ENCODE peak calls at places on chromosomes 13 and 19, in four cellular contexts. D, P, W and V are unnamed samples.

GRCh38 chr19:3642987-3643386 is 16.4 kb upstream of the CACTIN start:
- DNase-seq in D (no peak), P (no peak), W (no peak), V (no peak)

GRCh38 chr13:77136902-77137420 is 110.0 kb upstream of the FBXL3 start:
- DNase-seq in D (peak), P (no peak), W (no peak), V (no peak)

GRCh38 chr19:33399081-33399744 is 25.7 kb downstream of the CEBPG start:
- DNase-seq in D (no peak), P (no peak), W (no peak), V (no peak)

GRCh38 chr13:47672982-47673670 is 327.9 kb downstream of the SUCLA2 start:
- DNase-seq in D (peak), P (peak), W (peak), V (no peak)

GRCh38 chr19:11138659-11139526 is 16.7 kb downstream of the SPC24 start:
- DNase-seq in D (peak), P (peak), W (no peak), V (no peak)

GRCh38 chr19:3608750-3609322 is 2.2 kb upstream of the TBXA2R start:
- DNase-seq in D (no peak), P (no peak), W (no peak), V (no peak)

GRCh38 chr19:1619094-1619439 is 13.8 kb upstream of the UQCR11 start:
- DNase-seq in D (no peak), P (no peak), W (no peak), V (no peak)

GRCh38 chr13:20902438-20903163 is at the start of gene XPO4:
- DNase-seq in D (peak), P (peak), W (peak), V (peak)

GRCh38 chr19:10286803-10287737 is at the start of gene ICAM4:
- DNase-seq in D (no peak), P (peak), W (no peak), V (no peak)

DNA sequence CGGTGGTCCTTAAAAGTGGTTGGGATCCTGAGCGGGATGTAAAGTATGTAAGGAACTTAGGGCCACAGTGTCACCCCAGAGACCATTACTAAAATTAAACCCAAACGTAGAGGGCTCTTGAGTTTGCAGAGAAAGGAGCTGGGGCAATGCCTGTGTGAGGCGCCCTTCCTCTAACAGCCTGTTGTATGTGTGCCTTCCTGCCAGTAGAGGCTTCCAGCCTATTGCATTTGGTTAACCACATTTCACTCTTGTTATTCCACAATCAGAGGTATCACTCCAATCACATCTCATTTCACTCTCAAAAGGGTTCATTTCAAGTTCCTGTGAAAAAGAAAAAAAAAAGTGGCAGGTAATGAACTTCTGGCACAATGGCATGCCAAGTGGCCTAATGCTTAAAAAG is 29.4 kb downstream of the DIAPH3 start:
- DNase-seq in D (peak), P (no peak), W (no peak), V (no peak)
- TF ChIP-seq CTCF in D (peak), P (peak), W (no peak), V (no peak)

GRCh38 chr19:8338835-8339234 is 4.2 kb downstream of the KANK3 start:
- DNase-seq in D (no peak), P (no peak), W (no peak), V (no peak)

GRCh38 chr19:8342316-8342683 is 762 bp downstream of the KANK3 start:
- DNase-seq in D (no peak), P (no peak), W (no peak), V (no peak)

GRCh38 chr19:8337728-8338127 is 5.3 kb downstream of the KANK3 start:
- DNase-seq in D (no peak), P (no peak), W (no peak), V (no peak)

GRCh38 chr19:8342684-8343482 is at the start of gene KANK3:
- DNase-seq in D (peak), P (peak), W (peak), V (peak)

GRCh38 chr19:8340341-8341096 is 2.5 kb downstream of the KANK3 start:
- DNase-seq in D (no peak), P (no peak), W (no peak), V (no peak)
- TF ChIP-seq CTCF in D (no peak), P (no peak), W (no peak), V (peak)

GRCh38 chr13:39284801-39285388 is 246.6 kb downstream of the NHLRC3 start:
- DNase-seq in D (no peak), P (no peak), W (no peak), V (no peak)
- TF ChIP-seq CTCF in D (peak), P (no peak), W (no peak), V (no peak)

DNA sequence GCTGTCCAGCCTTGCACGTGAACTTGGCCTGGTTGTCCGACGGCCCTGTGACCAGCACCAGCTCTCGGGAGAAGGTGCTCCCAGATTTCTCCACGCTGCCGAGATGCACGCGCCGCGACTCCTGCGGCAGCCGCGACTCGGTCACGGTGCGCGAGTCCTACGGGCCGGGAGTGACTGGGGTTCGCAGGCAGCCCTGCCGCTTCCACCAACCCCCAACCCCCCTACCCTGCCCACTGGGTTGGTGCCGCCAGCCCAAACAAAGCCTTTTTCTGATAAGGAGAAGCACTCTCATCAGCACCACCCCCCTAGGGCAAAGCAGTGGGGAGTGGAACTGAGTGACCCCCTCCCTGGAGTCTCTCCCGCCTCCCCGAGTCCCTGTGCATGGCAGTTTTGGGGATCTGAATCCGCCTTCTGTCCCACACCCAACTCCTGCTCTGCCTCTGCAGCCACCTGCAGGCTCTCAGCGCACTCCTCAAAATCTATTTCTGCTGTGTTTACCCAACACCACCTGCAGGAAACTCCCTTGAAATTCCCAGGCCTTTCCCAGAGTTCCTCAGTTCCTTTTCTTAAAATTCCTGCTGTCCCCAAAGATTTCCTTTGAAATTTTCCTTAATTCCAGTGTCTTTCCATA is 6.2 kb downstream of the NPHS1 start:
- DNase-seq in D (no peak), P (peak), W (no peak), V (no peak)
- TF ChIP-seq CTCF in D (no peak), P (no peak), W (no peak), V (no peak)